ENCODE peak calls at places on chromosomes 11 and 22, in six cellular contexts. One of them, this sample, is unnamed.

GRCh38 chr22:50674606-50675552 is 2.3 kb downstream of the SHANK3 start:
- DNase-seq in adrenal gland: no peak
- DNase-seq in stimulated activated naive B cell treated with anti-CD40 and anti-IgM and Interleukin-4, amounts not matched to agents 10 μg/mL and 1 μg/mL and 100 μg/mL, for 72 hours: no peak
- DNase-seq in T-cell: no peak
- DNase-seq in stimulated activated CD8-positive, alpha-beta memory T cell treated with anti-CD3 and anti-CD28 coated beads, Interleukin-7, amount 100 ng/mL, for 1 hour: no peak
- DNase-seq in ovary: peak
- DNase-seq in this sample: no peak

GRCh38 chr11:82719316-82719715 is 14.3 kb downstream of the FAM181B start:
- DNase-seq in stimulated activated naive B cell treated with anti-CD40 and anti-IgM and Interleukin-4, amounts not matched to agents 10 μg/mL and 1 μg/mL and 100 μg/mL, for 72 hours: no peak
- DNase-seq in stimulated activated CD8-positive, alpha-beta memory T cell treated with anti-CD3 and anti-CD28 coated beads, Interleukin-7, amount 100 ng/mL, for 1 hour: no peak
- DNase-seq in T-cell: no peak
- DNase-seq in adrenal gland: no peak
- DNase-seq in ovary: no peak
- DNase-seq in this sample: no peak

GRCh38 chr11:128680906-128681305 is 13.0 kb upstream of the FLI1 start:
- DNase-seq in adrenal gland: no peak
- DNase-seq in stimulated activated CD8-positive, alpha-beta memory T cell treated with anti-CD3 and anti-CD28 coated beads, Interleukin-7, amount 100 ng/mL, for 1 hour: no peak
- DNase-seq in T-cell: no peak
- DNase-seq in ovary: no peak
- DNase-seq in stimulated activated naive B cell treated with anti-CD40 and anti-IgM and Interleukin-4, amounts not matched to agents 10 μg/mL and 1 μg/mL and 100 μg/mL, for 72 hours: no peak
- DNase-seq in this sample: no peak

GRCh38 chr22:27795053-27795452 is 6.5 kb downstream of the MN1 start:
- DNase-seq in T-cell: no peak
- DNase-seq in stimulated activated naive B cell treated with anti-CD40 and anti-IgM and Interleukin-4, amounts not matched to agents 10 μg/mL and 1 μg/mL and 100 μg/mL, for 72 hours: no peak
- DNase-seq in adrenal gland: no peak
- DNase-seq in ovary: no peak
- DNase-seq in stimulated activated CD8-positive, alpha-beta memory T cell treated with anti-CD3 and anti-CD28 coated beads, Interleukin-7, amount 100 ng/mL, for 1 hour: no peak
- DNase-seq in this sample: no peak

GRCh38 chr22:37267128-37267587 is 15.2 kb upstream of the CYTH4 start:
- DNase-seq in stimulated activated CD8-positive, alpha-beta memory T cell treated with anti-CD3 and anti-CD28 coated beads, Interleukin-7, amount 100 ng/mL, for 1 hour: peak
- DNase-seq in T-cell: peak
- DNase-seq in adrenal gland: peak
- DNase-seq in ovary: peak
- DNase-seq in stimulated activated naive B cell treated with anti-CD40 and anti-IgM and Interleukin-4, amounts not matched to agents 10 μg/mL and 1 μg/mL and 100 μg/mL, for 72 hours: peak
- DNase-seq in this sample: peak

GRCh38 chr11:110110854-110111253 is 17.7 kb downstream of the ZC3H12C start:
- DNase-seq in stimulated activated naive B cell treated with anti-CD40 and anti-IgM and Interleukin-4, amounts not matched to agents 10 μg/mL and 1 μg/mL and 100 μg/mL, for 72 hours: no peak
- DNase-seq in ovary: no peak
- DNase-seq in adrenal gland: no peak
- DNase-seq in T-cell: no peak
- DNase-seq in stimulated activated CD8-positive, alpha-beta memory T cell treated with anti-CD3 and anti-CD28 coated beads, Interleukin-7, amount 100 ng/mL, for 1 hour: no peak
- DNase-seq in this sample: no peak

GRCh38 chr11:130043575-130043974 is 26.1 kb upstream of the APLP2 start:
- DNase-seq in stimulated activated CD8-positive, alpha-beta memory T cell treated with anti-CD3 and anti-CD28 coated beads, Interleukin-7, amount 100 ng/mL, for 1 hour: no peak
- DNase-seq in ovary: no peak
- DNase-seq in stimulated activated naive B cell treated with anti-CD40 and anti-IgM and Interleukin-4, amounts not matched to agents 10 μg/mL and 1 μg/mL and 100 μg/mL, for 72 hours: no peak
- DNase-seq in T-cell: no peak
- DNase-seq in adrenal gland: no peak
- DNase-seq in this sample: no peak

GRCh38 chr11:37657645-37658044 is 1059.6 kb upstream of the RAG2 start:
- DNase-seq in adrenal gland: no peak
- DNase-seq in stimulated activated naive B cell treated with anti-CD40 and anti-IgM and Interleukin-4, amounts not matched to agents 10 μg/mL and 1 μg/mL and 100 μg/mL, for 72 hours: no peak
- DNase-seq in stimulated activated CD8-positive, alpha-beta memory T cell treated with anti-CD3 and anti-CD28 coated beads, Interleukin-7, amount 100 ng/mL, for 1 hour: no peak
- DNase-seq in T-cell: no peak
- DNase-seq in ovary: no peak
- DNase-seq in this sample: no peak

GRCh38 chr11:74909363-74909762 is 39.5 kb downstream of the XRRA1 start:
- DNase-seq in stimulated activated naive B cell treated with anti-CD40 and anti-IgM and Interleukin-4, amounts not matched to agents 10 μg/mL and 1 μg/mL and 100 μg/mL, for 72 hours: no peak
- DNase-seq in adrenal gland: no peak
- DNase-seq in T-cell: no peak
- DNase-seq in ovary: no peak
- DNase-seq in stimulated activated CD8-positive, alpha-beta memory T cell treated with anti-CD3 and anti-CD28 coated beads, Interleukin-7, amount 100 ng/mL, for 1 hour: no peak
- DNase-seq in this sample: no peak

This sample was measured in GM06990.